ENCODE peak calls at places on chromosomes 4 and X, in nine cellular contexts. U is stimulated activated CD8-positive, alpha-beta memory T cell treated with anti-CD3 and anti-CD28 coated beads, Interleukin-15, amount 100 ng/mL, for 24 hours; Q is central memory CD4-positive, alpha-beta T cell; Z is ELR; V is GM03348; M is tibial nerve; B is glomerular endothelial cell; W is cerebellum; X is tibial artery. G is an unnamed sample.

GRCh38 chrX:150769408-150769807 is 76.2 kb downstream of the MTMR1 start:
- DNase-seq in W (no peak), U (no peak), M (no peak), Q (no peak), Z (no peak), X (no peak), B (no peak), V (no peak), G (no peak)

GRCh38 chr4:41525129-41525528 is 12.8 kb upstream of the LIMCH1 start:
- DNase-seq in U (no peak), Z (peak), B (peak), M (no peak), W (no peak), X (no peak), Q (no peak), V (no peak), G (peak)

GRCh38 chr4:81472249-81473085 is 760 bp upstream of the RASGEF1B start:
- DNase-seq in Z (no peak), W (peak), B (no peak), Q (no peak), X (peak), M (no peak), U (no peak), V (peak), G (no peak)

GRCh38 chr4:8198206-8198905 is 734 bp upstream of the SH3TC1 start:
- DNase-seq in Q (no peak), X (no peak), W (no peak), Z (no peak), M (no peak), V (no peak), B (no peak), U (no peak), G (peak)

GRCh38 chr4:9143421-9144080 is 26.7 kb upstream of the FAM90A26 start:
- DNase-seq in M (no peak), Z (no peak), U (no peak), Q (no peak), V (no peak), B (no peak), X (no peak), W (no peak), G (no peak)

GRCh38 chr4:123811763-123812390 is 415.3 kb downstream of the SPRY1 start:
- DNase-seq in B (no peak), W (no peak), V (no peak), Z (no peak), U (no peak), Q (no peak), X (no peak), M (no peak), G (no peak)

GRCh38 chrX:78074088-78074487 is 30.0 kb upstream of the PGK1 start:
- DNase-seq in Z (no peak), M (no peak), B (no peak), U (no peak), X (no peak), Q (no peak), V (no peak), W (no peak), G (no peak)

GRCh38 chr4:41305486-41305885 is 48.8 kb downstream of the UCHL1 start:
- DNase-seq in Q (no peak), M (no peak), V (no peak), Z (no peak), W (no peak), X (no peak), B (no peak), U (no peak), G (no peak)

GRCh38 chrX:144006811-144007210 is 122.9 kb downstream of the UBE2NL start:
- DNase-seq in W (no peak), U (no peak), X (no peak), Z (peak), M (no peak), B (no peak), Q (no peak), V (peak), G (peak)

GRCh38 chr4:24887881-24888430 is 24.9 kb downstream of the CCDC149 start:
- DNase-seq in Q (no peak), B (no peak), X (no peak), V (no peak), Z (no peak), U (no peak), M (no peak), W (no peak), G (no peak)

GRCh38 chr4:78870056-78870455 is 69.2 kb downstream of the PAQR3 start:
- DNase-seq in W (no peak), X (no peak), V (no peak), Q (no peak), B (no peak), Z (no peak), M (no peak), U (no peak), G (peak)